ENCODE peak calls at places on chromosomes 4 and X, in four cellular contexts. P, K, M and U are unnamed samples.
A peak's percentile ranks its signal among the peaks of the same experiment; 100 is the strongest.

GRCh38 chr4:143375326-143376073 is 38.8 kb downstream of the GAB1 start:
- DNase-seq in P (no peak), K (peak; percentile 33), M (no peak), U (no peak)

GRCh38 chrX:10341309-10341708 is 184.5 kb downstream of the CLCN4 start:
- DNase-seq in P (no peak), K (peak; percentile 42), M (no peak), U (no peak)

GRCh38 chrX:134880866-134881265 is 109.9 kb upstream of the SMIM10 start:
- DNase-seq in P (no peak), K (no peak), M (no peak), U (no peak)

GRCh38 chrX:151974336-151975227 is at the start of gene GABRE:
- DNase-seq in P (no peak), K (peak; percentile 52), M (no peak), U (no peak)

GRCh38 chrX:39827959-39828358 is 269.8 kb downstream of the BCOR start:
- DNase-seq in P (no peak), K (no peak), M (no peak), U (no peak)

GRCh38 chrX:115204040-115204439 is 14.8 kb downstream of the RBMXL3 start:
- DNase-seq in P (no peak), K (no peak), M (no peak), U (no peak)

GRCh38 chrX:13937370-13938052 is 92.2 kb downstream of the GEMIN8 start:
- DNase-seq in P (no peak), K (no peak), M (no peak), U (no peak)

GRCh38 chr4:168859888-168860694 is 150.0 kb downstream of the CBR4 start:
- DNase-seq in P (no peak), K (no peak), M (no peak), U (no peak)

GRCh38 chr4:10084651-10085320 is 31.8 kb downstream of the WDR1 start:
- DNase-seq in P (no peak), K (no peak), M (no peak), U (no peak)

GRCh38 chrX:14095702-14096101 is 66.0 kb upstream of the GEMIN8 start:
- DNase-seq in P (no peak), K (peak; percentile 61), M (peak; percentile 3), U (no peak)

GRCh38 chrX:39760930-39761329 is 336.8 kb downstream of the BCOR start:
- DNase-seq in P (no peak), K (no peak), M (no peak), U (no peak)

GRCh38 chrX:49309401-49309981 is 6.0 kb downstream of the GAGE10 start:
- DNase-seq in P (peak; percentile 44), K (peak; percentile 2), M (no peak), U (no peak)

GRCh38 chr4:131644619-131645018 is 1504.5 kb upstream of the PCDH10 start:
- DNase-seq in P (no peak), K (peak; percentile 79), M (no peak), U (peak; percentile 14)

GRCh38 chrX:22406332-22406731 is 133.6 kb downstream of the CBLL2 start:
- DNase-seq in P (no peak), K (no peak), M (no peak), U (no peak)

GRCh38 chr4:101790521-101791188 is at the start of gene BANK1:
- DNase-seq in P (peak; percentile 84), K (peak; percentile 27), M (no peak), U (no peak)

GRCh38 chrX:136183917-136184316 is 36.6 kb downstream of the FHL1 start:
- DNase-seq in P (no peak), K (no peak), M (no peak), U (no peak)

GRCh38 chr4:3760346-3760745 is 5.8 kb upstream of the ADRA2C start:
- DNase-seq in P (no peak), K (no peak), M (no peak), U (no peak)

GRCh38 chr4:24754586-24754985 is 40.8 kb upstream of the SOD3 start:
- DNase-seq in P (no peak), K (peak; percentile 27), M (no peak), U (peak; percentile 74)